ENCODE peak calls at places on chromosome 17, in six cellular contexts. One of them, this sample, is unnamed.
A peak's percentile ranks its signal among the peaks of the same experiment; 100 is the strongest.

GRCh38 chr17:80779961-80780380 is 211.7 kb upstream of the CHMP6 start:
- DNase-seq in HCT116: no peak
- DNase-seq in IMR-90: peak; percentile 82
- DNase-seq in heart right ventricle: no peak
- DNase-seq in substantia nigra: no peak
- DNase-seq in endothelial cell: no peak
- DNase-seq in this sample: no peak

GRCh38 chr17:1769826-1770477 is 8.1 kb downstream of the SERPINF1 start:
- DNase-seq in HCT116: no peak
- DNase-seq in IMR-90: no peak
- DNase-seq in heart right ventricle: no peak
- DNase-seq in substantia nigra: no peak
- DNase-seq in endothelial cell: no peak
- DNase-seq in this sample: peak; percentile 64

GRCh38 chr17:7755095-7755890 is 37.7 kb downstream of the DNAH2 start:
- DNase-seq in HCT116: no peak
- DNase-seq in IMR-90: no peak
- DNase-seq in heart right ventricle: no peak
- DNase-seq in substantia nigra: no peak
- DNase-seq in endothelial cell: no peak
- DNase-seq in this sample: no peak

GRCh38 chr17:4233668-4234258 is 30.0 kb downstream of the ANKFY1 start:
- DNase-seq in HCT116: no peak
- DNase-seq in IMR-90: no peak
- DNase-seq in heart right ventricle: no peak
- DNase-seq in substantia nigra: no peak
- DNase-seq in endothelial cell: no peak
- DNase-seq in this sample: no peak

GRCh38 chr17:29138184-29138955 is 41.8 kb downstream of the MYO18A start:
- DNase-seq in HCT116: no peak
- DNase-seq in IMR-90: peak; percentile 68
- DNase-seq in heart right ventricle: no peak
- DNase-seq in substantia nigra: peak; percentile 33
- DNase-seq in endothelial cell: no peak
- DNase-seq in this sample: no peak

GRCh38 chr17:80647746-80648145 is 103.1 kb downstream of the RPTOR start:
- DNase-seq in HCT116: no peak
- DNase-seq in IMR-90: peak; percentile 97
- DNase-seq in heart right ventricle: no peak
- DNase-seq in substantia nigra: no peak
- DNase-seq in endothelial cell: no peak
- DNase-seq in this sample: peak; percentile 94

GRCh38 chr17:17876959-17877547 is 40.3 kb upstream of the SREBF1 start:
- DNase-seq in HCT116: no peak
- DNase-seq in IMR-90: peak; percentile 24
- DNase-seq in heart right ventricle: peak; percentile 39
- DNase-seq in substantia nigra: no peak
- DNase-seq in endothelial cell: no peak
- DNase-seq in this sample: peak; percentile 56

GRCh38 chr17:80889231-80889896 is 102.3 kb upstream of the CHMP6 start:
- DNase-seq in HCT116: no peak
- DNase-seq in IMR-90: no peak
- DNase-seq in heart right ventricle: no peak
- DNase-seq in substantia nigra: no peak
- DNase-seq in endothelial cell: no peak
- DNase-seq in this sample: no peak

GRCh38 chr17:30969989-30970680 is 704 bp upstream of the RNF135 start:
- DNase-seq in HCT116: no peak
- DNase-seq in IMR-90: no peak
- DNase-seq in heart right ventricle: no peak
- DNase-seq in substantia nigra: no peak
- DNase-seq in endothelial cell: peak; percentile 12
- DNase-seq in this sample: peak; percentile 41

GRCh38 chr17:76585649-76586593 is at the start of gene ST6GALNAC2:
- DNase-seq in HCT116: peak; percentile 42
- DNase-seq in IMR-90: no peak
- DNase-seq in heart right ventricle: peak; percentile 69
- DNase-seq in substantia nigra: peak; percentile 57
- DNase-seq in endothelial cell: peak; percentile 49
- DNase-seq in this sample: peak; percentile 19

GRCh38 chr17:34081269-34081668 is 173.8 kb upstream of the CCL2 start:
- DNase-seq in HCT116: no peak
- DNase-seq in IMR-90: peak; percentile 6
- DNase-seq in heart right ventricle: no peak
- DNase-seq in substantia nigra: no peak
- DNase-seq in endothelial cell: peak; percentile 21
- DNase-seq in this sample: no peak

GRCh38 chr17:72336026-72336803 is 215.4 kb downstream of the SOX9 start:
- DNase-seq in HCT116: no peak
- DNase-seq in IMR-90: no peak
- DNase-seq in heart right ventricle: no peak
- DNase-seq in substantia nigra: peak; percentile 5
- DNase-seq in endothelial cell: no peak
- DNase-seq in this sample: peak; percentile 60

GRCh38 chr17:77254961-77255741 is 114.4 kb downstream of the SEC14L1 start:
- DNase-seq in HCT116: peak; percentile 89
- DNase-seq in IMR-90: peak; percentile 86
- DNase-seq in heart right ventricle: no peak
- DNase-seq in substantia nigra: peak; percentile 25
- DNase-seq in endothelial cell: no peak
- DNase-seq in this sample: peak; percentile 75

GRCh38 chr17:57456622-57457021 is 200.3 kb downstream of the MSI2 start:
- DNase-seq in HCT116: no peak
- DNase-seq in IMR-90: no peak
- DNase-seq in heart right ventricle: no peak
- DNase-seq in substantia nigra: no peak
- DNase-seq in endothelial cell: no peak
- DNase-seq in this sample: no peak

GRCh38 chr17:2368383-2368782 is 31.1 kb downstream of the SGSM2 start:
- DNase-seq in HCT116: no peak
- DNase-seq in IMR-90: no peak
- DNase-seq in heart right ventricle: no peak
- DNase-seq in substantia nigra: no peak
- DNase-seq in endothelial cell: no peak
- DNase-seq in this sample: no peak

GRCh38 chr17:9468937-9469336 is 106.7 kb downstream of the STX8 start:
- DNase-seq in HCT116: no peak
- DNase-seq in IMR-90: no peak
- DNase-seq in heart right ventricle: no peak
- DNase-seq in substantia nigra: no peak
- DNase-seq in endothelial cell: no peak
- DNase-seq in this sample: no peak

GRCh38 chr17:44170499-44171201 is at the start of gene ASB16:
- DNase-seq in HCT116: no peak
- DNase-seq in IMR-90: peak; percentile 55
- DNase-seq in heart right ventricle: peak; percentile 52
- DNase-seq in substantia nigra: peak; percentile 29
- DNase-seq in endothelial cell: no peak
- DNase-seq in this sample: peak; percentile 6

GRCh38 chr17:73697872-73698271 is 53.6 kb upstream of the SDK2 start:
- DNase-seq in HCT116: no peak
- DNase-seq in IMR-90: no peak
- DNase-seq in heart right ventricle: no peak
- DNase-seq in substantia nigra: no peak
- DNase-seq in endothelial cell: no peak
- DNase-seq in this sample: no peak

GRCh38 chr17:72336804-72337070 is 215.9 kb downstream of the SOX9 start:
- DNase-seq in HCT116: no peak
- DNase-seq in IMR-90: no peak
- DNase-seq in heart right ventricle: no peak
- DNase-seq in substantia nigra: no peak
- DNase-seq in endothelial cell: no peak
- DNase-seq in this sample: no peak

GRCh38 chr17:41792835-41793748 is 6.6 kb upstream of the JUP start:
- DNase-seq in HCT116: peak; percentile 79
- DNase-seq in IMR-90: peak; percentile 60
- DNase-seq in heart right ventricle: peak; percentile 60
- DNase-seq in substantia nigra: no peak
- DNase-seq in endothelial cell: no peak
- DNase-seq in this sample: no peak

GRCh38 chr17:81990836-81991683 is 13.6 kb downstream of the ASPSCR1 start:
- DNase-seq in HCT116: no peak
- DNase-seq in IMR-90: no peak
- DNase-seq in heart right ventricle: no peak
- DNase-seq in substantia nigra: no peak
- DNase-seq in endothelial cell: no peak
- DNase-seq in this sample: no peak

GRCh38 chr17:73379814-73380213 is 68.0 kb upstream of the CDC42EP4 start:
- DNase-seq in HCT116: no peak
- DNase-seq in IMR-90: no peak
- DNase-seq in heart right ventricle: no peak
- DNase-seq in substantia nigra: peak; percentile 9
- DNase-seq in endothelial cell: no peak
- DNase-seq in this sample: no peak

GRCh38 chr17:44501866-44502265 is 1.3 kb downstream of the GPATCH8 start:
- DNase-seq in HCT116: no peak
- DNase-seq in IMR-90: peak; percentile 26
- DNase-seq in heart right ventricle: no peak
- DNase-seq in substantia nigra: no peak
- DNase-seq in endothelial cell: no peak
- DNase-seq in this sample: peak; percentile 26